ENCODE peak calls at places on chromosomes 3 and 15, in five cellular contexts. K, P, O, A and Z are unnamed samples.

GRCh38 chr3:94423566-94423965 is 360.7 kb downstream of the NSUN3 start:
- DNase-seq in K (no peak), P (peak), O (no peak), A (no peak), Z (peak)

GRCh38 chr3:108089544-108089943 is 1.3 kb downstream of the CD47 start:
- DNase-seq in K (no peak), P (peak), O (peak), A (no peak), Z (no peak)

GRCh38 chr15:66775127-66776105 is 73.4 kb downstream of the SMAD6 start:
- DNase-seq in K (no peak), P (peak), O (no peak), A (no peak), Z (peak)

GRCh38 chr3:141625506-141625905 is 112.6 kb upstream of the RNF7 start:
- DNase-seq in K (no peak), P (peak), O (no peak), A (no peak), Z (no peak)

GRCh38 chr3:149227591-149228268 is 6.1 kb upstream of the CP start:
- DNase-seq in K (no peak), P (peak), O (no peak), A (no peak), Z (peak)

GRCh38 chr15:64213646-64214045 is 50.8 kb upstream of the PPIB start:
- DNase-seq in K (no peak), P (peak), O (no peak), A (no peak), Z (no peak)

GRCh38 chr3:71423151-71423906 is 160.2 kb downstream of the FOXP1 start:
- DNase-seq in K (no peak), P (peak), O (no peak), A (no peak), Z (no peak)

GRCh38 chr3:126983276-126983652 is 349 bp downstream of the PLXNA1 start:
- DNase-seq in K (no peak), P (no peak), O (no peak), A (no peak), Z (no peak)

GRCh38 chr3:171169866-171170265 is 143.3 kb upstream of the SLC2A2 start:
- DNase-seq in K (no peak), P (no peak), O (no peak), A (no peak), Z (no peak)

GRCh38 chr15:25182736-25183445 is 228.1 kb downstream of the SNRPN start:
- DNase-seq in K (no peak), P (no peak), O (peak), A (no peak), Z (no peak)

GRCh38 chr3:197814372-197814771 is 23.3 kb downstream of the LRCH3 start:
- DNase-seq in K (no peak), P (no peak), O (no peak), A (no peak), Z (no peak)

GRCh38 chr15:93372209-93372910 is 283.3 kb upstream of the RGMA start:
- DNase-seq in K (no peak), P (no peak), O (no peak), A (no peak), Z (no peak)

GRCh38 chr3:42804831-42805821 is 836 bp upstream of the HIGD1A start:
- DNase-seq in K (no peak), P (peak), O (peak), A (no peak), Z (peak)

GRCh38 chr3:85567074-85567676 is 608.4 kb downstream of the CADM2 start:
- DNase-seq in K (no peak), P (peak), O (peak), A (no peak), Z (peak)

GRCh38 chr3:129756871-129757270 is 136.6 kb downstream of the TMCC1 start:
- DNase-seq in K (no peak), P (peak), O (no peak), A (no peak), Z (peak)

GRCh38 chr3:148221303-148221702 is 476.4 kb upstream of the AGTR1 start:
- DNase-seq in K (no peak), P (no peak), O (no peak), A (no peak), Z (no peak)

GRCh38 chr3:192570757-192571156 is 156.6 kb downstream of the FGF12 start:
- DNase-seq in K (no peak), P (peak), O (no peak), A (no peak), Z (peak)

GRCh38 chr3:43477600-43477999 is 144.2 kb downstream of the ANO10 start:
- DNase-seq in K (no peak), P (no peak), O (no peak), A (no peak), Z (no peak)

GRCh38 chr3:14143271-14143605 is 18.4 kb downstream of the TMEM43 start:
- DNase-seq in K (no peak), P (peak), O (no peak), A (no peak), Z (peak)

GRCh38 chr3:120795017-120795648 is 52.6 kb downstream of the GTF2E1 start:
- DNase-seq in K (peak), P (peak), O (peak), A (peak), Z (peak)

GRCh38 chr3:42698216-42698910 is 4.2 kb downstream of the HHATL start:
- DNase-seq in K (no peak), P (no peak), O (no peak), A (no peak), Z (no peak)

GRCh38 chr3:133295199-133295901 is 104.5 kb upstream of the BFSP2 start:
- DNase-seq in K (no peak), P (peak), O (peak), A (no peak), Z (peak)

GRCh38 chr15:84800365-84800806 is 16.8 kb upstream of the ALPK3 start:
- DNase-seq in K (no peak), P (no peak), O (no peak), A (no peak), Z (no peak)

GRCh38 chr3:178706411-178706810 is 170.2 kb downstream of the KCNMB2 start:
- DNase-seq in K (no peak), P (no peak), O (no peak), A (no peak), Z (no peak)

GRCh38 chr3:176757440-176757839 is 439.8 kb downstream of the TBL1XR1 start:
- DNase-seq in K (no peak), P (no peak), O (no peak), A (no peak), Z (no peak)

GRCh38 chr15:87778358-87778757 is 478.2 kb downstream of the NTRK3 start:
- DNase-seq in K (no peak), P (no peak), O (peak), A (no peak), Z (no peak)

GRCh38 chr3:37992271-37993066 is 1.9 kb downstream of the VILL start:
- DNase-seq in K (no peak), P (no peak), O (no peak), A (no peak), Z (no peak)

GRCh38 chr3:188712257-188712924 is 459.4 kb upstream of the TPRG1 start:
- DNase-seq in K (no peak), P (peak), O (no peak), A (no peak), Z (peak)

GRCh38 chr15:28952666-28953491 is 67.1 kb downstream of the APBA2 start:
- DNase-seq in K (no peak), P (no peak), O (no peak), A (no peak), Z (peak)

GRCh38 chr3:195736866-195737490 is 16.2 kb downstream of the MUC20 start:
- DNase-seq in K (no peak), P (no peak), O (no peak), A (no peak), Z (no peak)

GRCh38 chr15:92809880-92810361 is 90.2 kb upstream of the CHD2 start:
- DNase-seq in K (no peak), P (peak), O (no peak), A (no peak), Z (peak)

GRCh38 chr15:57313134-57313483 is 63.2 kb upstream of the CGNL1 start:
- DNase-seq in K (no peak), P (no peak), O (no peak), A (no peak), Z (no peak)

GRCh38 chr15:53753813-53754212 is 5.7 kb downstream of the WDR72 start:
- DNase-seq in K (no peak), P (no peak), O (no peak), A (no peak), Z (no peak)

GRCh38 chr3:45917146-45917885 is 25.9 kb upstream of the CXCR6 start:
- DNase-seq in K (no peak), P (no peak), O (no peak), A (no peak), Z (no peak)

GRCh38 chr3:45912435-45912834 is 26.1 kb downstream of the CCR9 start:
- DNase-seq in K (no peak), P (no peak), O (no peak), A (no peak), Z (no peak)

GRCh38 chr3:45914362-45915077 is 28.2 kb downstream of the CCR9 start:
- DNase-seq in K (no peak), P (no peak), O (no peak), A (no peak), Z (no peak)

GRCh38 chr3:45915080-45915479 is 28.2 kb upstream of the CXCR6 start:
- DNase-seq in K (no peak), P (no peak), O (no peak), A (no peak), Z (no peak)

DNA sequence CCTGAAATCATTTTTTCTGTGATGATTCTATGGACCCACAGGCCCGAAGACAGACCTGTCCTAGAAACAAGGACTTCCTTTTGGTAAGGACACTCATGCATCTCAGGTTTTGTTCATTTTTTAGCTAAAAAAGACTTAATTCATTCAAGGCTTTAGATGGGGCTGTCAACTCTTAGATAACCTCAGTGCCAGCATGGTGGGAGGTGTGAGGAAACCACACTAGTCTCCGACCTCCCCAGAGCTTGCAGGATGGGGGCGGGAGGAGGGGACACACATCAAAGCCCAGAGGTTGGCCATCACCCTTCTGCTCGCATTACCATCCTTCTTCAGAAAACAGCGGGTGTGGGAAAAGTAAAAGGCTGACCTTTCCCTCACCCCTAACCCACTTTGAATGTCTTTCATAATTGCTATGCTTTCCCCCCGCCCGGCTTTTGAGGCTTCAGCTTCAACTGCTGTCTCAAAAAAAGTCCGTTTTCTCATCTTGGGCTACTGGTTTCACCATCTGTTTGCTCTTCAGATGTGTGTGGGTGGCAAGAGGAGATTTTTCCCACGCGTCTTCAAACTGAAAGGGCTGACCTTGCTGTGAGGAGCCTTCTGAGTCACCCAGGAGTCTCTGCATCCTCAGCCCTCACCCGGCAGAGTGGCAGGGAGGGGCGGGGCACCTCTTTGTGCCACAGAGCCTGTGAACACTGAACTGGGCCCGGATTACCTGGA is 27.6 kb upstream of the CXCR6 start:
- DNase-seq in K (no peak), P (peak), O (no peak), A (no peak), Z (peak)
- H3K4me3 ChIP-seq in K (no peak), P (no peak), O (no peak), A (no peak), Z (no peak)

GRCh38 chr3:47422743-47423142 is 41.9 kb downstream of the PTPN23 start:
- DNase-seq in K (no peak), P (no peak), O (no peak), A (no peak), Z (no peak)

GRCh38 chr3:47420044-47420430 is 39.2 kb downstream of the PTPN23 start:
- DNase-seq in K (no peak), P (no peak), O (no peak), A (no peak), Z (no peak)

GRCh38 chr3:47420511-47421484 is 40.0 kb downstream of the PTPN23 start:
- DNase-seq in K (peak), P (peak), O (peak), A (peak), Z (peak)

GRCh38 chr3:47423548-47424145 is 42.8 kb downstream of the PTPN23 start:
- DNase-seq in K (no peak), P (no peak), O (no peak), A (no peak), Z (no peak)

DNA sequence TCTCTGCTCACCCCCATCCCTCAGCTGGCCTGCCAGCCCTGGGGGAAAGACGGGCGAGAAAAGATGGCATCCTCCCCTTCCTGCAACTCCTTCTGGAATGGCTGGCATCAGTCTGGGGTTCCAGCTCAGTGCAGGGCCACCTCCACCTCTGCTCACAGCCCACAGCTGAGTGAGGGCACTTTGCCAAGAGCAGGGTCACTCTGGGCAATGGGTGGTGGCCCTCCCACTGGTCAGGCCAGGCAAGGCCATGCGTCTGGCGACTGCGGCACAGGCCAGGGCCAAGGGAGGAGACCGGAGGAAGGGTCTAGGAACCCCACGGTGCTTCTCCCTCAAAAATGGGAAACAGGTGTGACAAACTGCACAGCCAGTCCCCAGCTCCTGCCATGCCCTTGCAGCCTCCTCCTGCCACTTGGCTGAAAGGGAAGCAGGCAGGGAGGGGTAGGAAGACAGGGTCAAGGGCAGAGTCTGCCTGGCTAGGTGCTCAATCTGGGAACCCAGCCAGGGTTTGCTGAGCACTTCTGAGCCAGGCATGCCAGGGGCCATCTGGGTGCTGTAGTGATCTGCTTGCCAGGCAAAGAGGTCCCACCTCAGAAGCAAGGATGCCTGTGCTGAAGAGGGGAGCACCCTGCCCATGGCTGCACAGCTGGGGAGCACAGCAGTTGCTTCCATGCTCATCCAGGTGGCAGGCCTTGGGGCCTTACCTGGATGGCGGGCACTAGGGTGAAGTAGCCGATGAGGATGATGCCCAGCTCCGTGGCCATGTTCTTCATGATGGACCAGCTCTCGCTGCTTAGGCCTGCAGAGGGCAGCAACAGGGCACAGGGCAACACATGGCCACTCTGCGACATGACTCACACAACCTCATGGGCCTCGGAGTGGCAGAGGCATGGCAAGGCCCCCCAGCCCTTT is 41.2 kb downstream of the PTPN23 start:
- DNase-seq in K (no peak), P (no peak), O (no peak), A (no peak), Z (peak)
- TF ChIP-seq CTCF in K (no peak), P (peak), O (peak), A (no peak), Z (peak)

GRCh38 chr3:32470362-32470761 is 32.3 kb downstream of the CMTM6 start:
- DNase-seq in K (no peak), P (no peak), O (no peak), A (no peak), Z (no peak)

GRCh38 chr3:32469151-32469874 is 33.3 kb downstream of the CMTM6 start:
- DNase-seq in K (no peak), P (no peak), O (no peak), A (no peak), Z (no peak)

GRCh38 chr3:32472716-32473115 is 29.9 kb downstream of the CMTM6 start:
- DNase-seq in K (no peak), P (no peak), O (no peak), A (no peak), Z (no peak)

DNA sequence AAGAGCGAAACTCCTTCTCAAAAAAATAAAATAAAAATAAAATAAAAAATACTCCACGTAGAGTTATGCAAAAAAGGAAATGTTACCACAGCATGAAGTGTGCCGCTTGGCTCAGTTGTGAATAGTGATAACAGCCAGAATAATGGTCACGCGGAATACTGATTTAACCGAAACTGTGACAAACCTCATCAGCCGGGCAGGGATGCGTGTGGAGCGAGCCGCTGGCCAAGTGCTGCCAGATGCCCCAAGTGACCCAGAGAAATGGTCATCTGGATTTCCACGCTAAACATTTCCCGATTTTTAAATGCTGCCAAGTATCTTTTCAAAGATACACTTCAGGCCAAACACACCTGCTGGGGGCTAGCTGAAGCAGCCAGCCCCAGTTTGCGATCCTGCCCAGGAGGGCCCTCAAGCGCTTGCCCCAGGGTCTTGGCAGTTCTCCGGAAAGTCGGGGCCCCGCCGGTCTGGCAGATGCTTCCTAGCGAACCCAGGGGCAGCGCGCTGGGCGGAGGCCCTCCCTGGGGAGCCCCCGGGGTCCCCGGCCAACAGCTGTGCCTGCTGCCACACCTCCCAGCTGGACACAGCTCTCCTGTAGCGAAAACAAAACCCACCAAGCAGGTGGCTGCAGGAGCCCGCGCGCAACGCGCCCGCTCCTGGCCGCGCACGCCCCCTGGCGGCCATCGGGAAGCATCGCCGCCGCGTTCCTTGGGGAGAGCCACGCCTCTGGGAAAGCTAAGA is 35.1 kb downstream of the CMTM6 start:
- DNase-seq in K (peak), P (peak), O (peak), A (no peak), Z (peak)
- H3K4me3 ChIP-seq in K (peak), P (peak), O (peak), A (peak), Z (peak)

DNA sequence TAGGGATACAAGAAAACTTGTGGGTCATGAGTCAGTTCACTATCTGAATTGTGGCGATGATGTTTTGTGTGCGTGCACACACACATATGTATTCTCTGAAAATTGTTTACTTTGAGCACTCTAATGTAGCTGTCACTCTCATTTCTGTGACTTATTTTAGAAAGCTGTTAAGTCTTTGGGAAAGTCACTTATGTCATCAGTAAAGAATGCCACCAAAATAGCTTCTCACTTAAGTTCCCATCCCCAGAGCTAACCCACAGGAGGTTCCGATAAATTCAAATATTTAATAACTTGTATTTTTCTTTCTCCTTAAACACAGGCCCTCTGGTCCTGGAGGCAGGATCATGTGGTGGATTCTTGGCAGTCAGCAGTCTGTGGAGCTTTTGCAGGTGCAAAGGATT is 138.3 kb downstream of the LRIG1 start:
- DNase-seq in K (no peak), P (peak), O (peak), A (no peak), Z (peak)
- TF ChIP-seq CTCF in K (no peak), P (no peak), O (no peak), A (no peak), Z (no peak)

DNA sequence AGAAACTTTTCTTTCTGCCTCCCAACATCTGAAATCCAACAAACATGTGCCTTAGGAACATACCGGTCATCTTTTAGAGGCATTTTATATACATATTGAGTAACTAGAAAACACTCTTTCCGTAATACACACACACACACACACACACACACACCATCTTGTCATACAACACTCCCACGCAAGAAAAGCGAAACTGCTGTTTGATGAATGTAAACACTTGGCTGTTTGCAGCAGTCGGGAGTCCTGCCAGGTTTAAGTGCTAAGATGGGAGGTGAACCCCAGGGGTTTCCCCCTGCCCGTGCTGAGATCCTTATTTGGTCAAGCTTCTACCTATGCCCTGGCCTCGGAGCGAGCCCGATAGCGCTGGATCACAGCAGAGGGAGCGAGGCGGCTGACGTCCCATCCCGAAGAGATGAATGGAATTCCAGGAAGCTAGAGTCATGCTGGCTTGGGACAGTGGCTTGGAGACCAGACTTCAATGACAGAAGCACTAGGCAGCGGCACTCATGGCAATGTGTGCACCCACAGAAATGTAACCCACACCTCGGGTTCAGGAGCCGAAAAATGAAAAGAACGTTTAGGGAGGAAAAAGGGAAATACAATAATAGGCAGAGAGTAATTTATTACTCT is 1.3 kb upstream of the THBS1 start:
- DNase-seq in K (peak), P (peak), O (peak), A (no peak), Z (peak)
- H3K4me3 ChIP-seq in K (peak), P (peak), O (peak), A (peak), Z (peak)